ENCODE peak calls at places on chromosomes 4 and X, in four cellular contexts. One of them, this sample, is unnamed.

GRCh38 chrX:71542825-71543224 is 9.9 kb downstream of the OGT start:
- DNase-seq in NCI-H1417: no peak
- DNase-seq in NCI-H2029: no peak
- DNase-seq in AG10803: no peak
- DNase-seq in this sample: no peak

GRCh38 chr4:52035190-52035589 is 2.9 kb downstream of the SGCB start:
- DNase-seq in NCI-H2029: no peak
- DNase-seq in NCI-H1417: no peak
- DNase-seq in AG10803: no peak
- DNase-seq in this sample: no peak

GRCh38 chr4:176622251-176622968 is 170.3 kb downstream of the VEGFC start:
- DNase-seq in NCI-H2029: no peak
- DNase-seq in AG10803: peak
- DNase-seq in NCI-H1417: no peak
- DNase-seq in this sample: no peak

GRCh38 chr4:81314196-81314896 is 99.3 kb upstream of the PRKG2 start:
- DNase-seq in NCI-H2029: peak
- DNase-seq in NCI-H1417: peak
- DNase-seq in AG10803: peak
- DNase-seq in this sample: peak

GRCh38 chr4:173490817-173491518 is 39.1 kb downstream of the HAND2 start:
- DNase-seq in AG10803: peak
- DNase-seq in NCI-H2029: no peak
- DNase-seq in NCI-H1417: no peak
- DNase-seq in this sample: no peak

GRCh38 chrX:23344208-23344903 is 9.7 kb downstream of the PTCHD1 start:
- DNase-seq in NCI-H2029: no peak
- DNase-seq in NCI-H1417: no peak
- DNase-seq in AG10803: no peak
- DNase-seq in this sample: no peak

GRCh38 chr4:23135792-23136645 is 443.3 kb downstream of the GBA3 start:
- DNase-seq in NCI-H1417: peak
- DNase-seq in AG10803: peak
- DNase-seq in NCI-H2029: peak
- DNase-seq in this sample: peak

GRCh38 chr4:105453550-105454201 is 20.2 kb downstream of the PPA2 start:
- DNase-seq in NCI-H2029: no peak
- DNase-seq in AG10803: no peak
- DNase-seq in NCI-H1417: no peak
- DNase-seq in this sample: no peak

GRCh38 chr4:76558391-76559235 is 123.6 kb downstream of the SHROOM3 start:
- DNase-seq in NCI-H1417: no peak
- DNase-seq in AG10803: peak
- DNase-seq in NCI-H2029: no peak
- DNase-seq in this sample: no peak

GRCh38 chr4:108624263-108625056 is 4.1 kb downstream of the RPL34 start:
- DNase-seq in NCI-H2029: no peak
- DNase-seq in NCI-H1417: no peak
- DNase-seq in AG10803: no peak
- DNase-seq in this sample: no peak

GRCh38 chr4:184386271-184386781 is 88.0 kb downstream of the IRF2 start:
- DNase-seq in NCI-H2029: no peak
- DNase-seq in NCI-H1417: peak
- DNase-seq in AG10803: no peak
- DNase-seq in this sample: no peak

GRCh38 chr4:16794816-16795445 is 103.5 kb downstream of the LDB2 start:
- DNase-seq in NCI-H2029: no peak
- DNase-seq in NCI-H1417: peak
- DNase-seq in AG10803: peak
- DNase-seq in this sample: peak

GRCh38 chr4:581753-582361 is 5.8 kb upstream of the TMEM271 start:
- DNase-seq in NCI-H2029: no peak
- DNase-seq in AG10803: no peak
- DNase-seq in NCI-H1417: no peak
- DNase-seq in this sample: no peak

GRCh38 chrX:68997911-68998310 is 167.3 kb downstream of the PJA1 start:
- DNase-seq in NCI-H1417: no peak
- DNase-seq in NCI-H2029: no peak
- DNase-seq in AG10803: peak
- DNase-seq in this sample: no peak

GRCh38 chrX:42093756-42094155 is 170.4 kb upstream of the CASK start:
- DNase-seq in NCI-H1417: no peak
- DNase-seq in AG10803: no peak
- DNase-seq in NCI-H2029: no peak
- DNase-seq in this sample: no peak

GRCh38 chrX:48617542-48618340 is 20.4 kb downstream of the WDR13 start:
- DNase-seq in NCI-H1417: no peak
- DNase-seq in NCI-H2029: no peak
- DNase-seq in AG10803: no peak
- DNase-seq in this sample: no peak

GRCh38 chr4:38860788-38861424 is 4.3 kb upstream of the TLR6 start:
- DNase-seq in NCI-H1417: peak
- DNase-seq in NCI-H2029: peak
- DNase-seq in AG10803: peak
- DNase-seq in this sample: no peak

GRCh38 chr4:91212140-91212681 is 1085.0 kb downstream of the CCSER1 start:
- DNase-seq in NCI-H1417: no peak
- DNase-seq in AG10803: no peak
- DNase-seq in NCI-H2029: no peak
- DNase-seq in this sample: no peak

GRCh38 chrX:103831342-103831802 is 685 bp downstream of the RAB9B start:
- DNase-seq in NCI-H1417: no peak
- DNase-seq in AG10803: no peak
- DNase-seq in NCI-H2029: peak
- DNase-seq in this sample: peak

GRCh38 chrX:71543316-71543715 is 10.4 kb downstream of the OGT start:
- DNase-seq in AG10803: peak
- DNase-seq in NCI-H1417: no peak
- DNase-seq in NCI-H2029: no peak
- DNase-seq in this sample: peak

This sample was measured in DMS153.